ENCODE peak calls at places on chromosomes 2 and 18, in seven cellular contexts. S, W, K, R, E, Q and N are unnamed samples.

GRCh38 chr2:46006634-46007033 is 290.6 kb upstream of the EPAS1 start:
- DNase-seq in Q (no peak), K (no peak), R (no peak), W (no peak), S (no peak), E (no peak), N (no peak)

GRCh38 chr2:168992026-168992425 is 39.1 kb downstream of the ABCB11 start:
- DNase-seq in Q (no peak), W (peak), K (no peak), S (no peak), E (peak), R (peak), N (no peak)

GRCh38 chr2:161250864-161251436 is 57.3 kb upstream of the PSMD14 start:
- DNase-seq in E (peak), S (peak), W (peak), Q (no peak), K (no peak), R (peak), N (peak)

GRCh38 chr18:69367104-69367503 is 33.6 kb upstream of the DOK6 start:
- DNase-seq in R (no peak), S (no peak), K (no peak), Q (no peak), W (no peak), E (no peak), N (no peak)

GRCh38 chr2:205370726-205371125 is 311.6 kb upstream of the NRP2 start:
- DNase-seq in Q (no peak), W (no peak), K (no peak), S (no peak), E (no peak), R (no peak), N (no peak)

GRCh38 chr2:122019729-122020128 is 264.3 kb downstream of the TSN start:
- DNase-seq in W (no peak), E (no peak), K (no peak), S (no peak), Q (no peak), R (no peak), N (no peak)

GRCh38 chr2:238846503-238847431 is 1.1 kb upstream of the TWIST2 start:
- DNase-seq in E (no peak), Q (no peak), S (peak), K (no peak), W (no peak), R (peak), N (peak)

GRCh38 chr2:17270894-17271293 is 247.3 kb downstream of the RAD51AP2 start:
- DNase-seq in S (no peak), Q (no peak), W (no peak), R (no peak), E (peak), K (no peak), N (no peak)

GRCh38 chr2:105581568-105581944 is 163.2 kb upstream of the NCK2 start:
- DNase-seq in E (no peak), W (no peak), S (no peak), K (no peak), R (no peak), Q (no peak), N (no peak)

GRCh38 chr2:105582952-105583660 is 161.6 kb upstream of the NCK2 start:
- DNase-seq in K (no peak), S (no peak), R (no peak), Q (no peak), E (no peak), W (no peak), N (no peak)

GRCh38 chr2:105580870-105581567 is 163.7 kb upstream of the NCK2 start:
- DNase-seq in K (no peak), S (no peak), E (no peak), Q (no peak), W (no peak), R (no peak), N (no peak)

GRCh38 chr2:105584437-105585010 is 160.2 kb upstream of the NCK2 start:
- DNase-seq in S (no peak), R (no peak), Q (no peak), E (no peak), W (no peak), K (no peak), N (peak)
- H3K4ac ChIP-seq in S (no peak), R (no peak), Q (no peak), E (no peak), W (no peak), K (no peak), N (no peak)

GRCh38 chr2:149387411-149387810 is 57.0 kb downstream of the LYPD6 start:
- DNase-seq in S (no peak), R (no peak), W (no peak), Q (no peak), K (no peak), E (no peak), N (peak)

GRCh38 chr2:149380205-149380604 is 49.8 kb downstream of the LYPD6 start:
- DNase-seq in S (no peak), R (no peak), W (no peak), Q (no peak), K (no peak), E (no peak), N (no peak)

GRCh38 chr2:149388120-149388816 is 57.9 kb downstream of the LYPD6 start:
- DNase-seq in E (no peak), Q (no peak), W (no peak), K (peak), R (no peak), S (peak), N (peak)

DNA sequence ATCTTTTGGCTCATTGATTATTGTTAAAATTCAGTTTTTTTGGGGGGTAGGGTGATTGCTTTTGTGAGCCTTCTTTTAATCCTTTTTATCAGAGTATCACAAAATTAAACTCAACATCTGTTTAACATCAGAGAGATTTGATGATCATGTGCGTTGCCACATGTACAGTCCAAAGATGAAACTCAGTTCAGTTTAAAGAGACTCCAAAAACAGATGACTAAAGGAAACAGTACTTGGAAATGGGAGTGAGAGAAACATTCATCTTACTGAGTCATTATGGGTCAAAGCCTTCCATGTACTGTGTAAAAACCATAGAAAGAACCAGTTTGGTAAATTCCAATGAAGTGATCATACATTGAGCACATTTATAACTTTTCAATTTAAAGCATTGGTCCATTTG is 53.0 kb downstream of the LYPD6 start:
- DNase-seq in S (no peak), E (no peak), Q (no peak), W (peak), K (no peak), R (peak), N (no peak)
- H2AK5ac ChIP-seq in S (no peak), E (no peak), Q (no peak), W (no peak), K (no peak), R (no peak), N (no peak)

GRCh38 chr2:9205481-9205880 is 1.1 kb upstream of the ASAP2 start:
- DNase-seq in Q (no peak), E (no peak), R (no peak), K (no peak), W (no peak), S (no peak), N (no peak)

GRCh38 chr2:9206991-9207640 is 504 bp downstream of the ASAP2 start:
- DNase-seq in R (peak), S (no peak), Q (peak), E (peak), W (no peak), K (no peak), N (peak)

GRCh38 chr2:9207641-9208301 is 1.2 kb downstream of the ASAP2 start:
- DNase-seq in S (peak), E (peak), W (no peak), R (peak), Q (no peak), K (no peak), N (peak)

GRCh38 chr2:9204939-9205338 is 1.7 kb upstream of the ASAP2 start:
- DNase-seq in R (no peak), W (no peak), S (no peak), Q (no peak), K (no peak), E (no peak), N (no peak)

GRCh38 chr2:9205963-9206948 is at the start of gene ASAP2:
- DNase-seq in Q (peak), K (no peak), R (peak), S (peak), W (peak), E (peak), N (peak)
- H3K4ac ChIP-seq in Q (peak), K (peak), R (peak), S (no peak), W (peak), E (peak), N (peak)

GRCh38 chr2:155162494-155162893 is 464.0 kb downstream of the KCNJ3 start:
- DNase-seq in K (no peak), R (no peak), E (no peak), S (no peak), W (no peak), Q (no peak), N (no peak)

GRCh38 chr2:155157065-155157464 is 458.6 kb downstream of the KCNJ3 start:
- DNase-seq in W (no peak), R (no peak), E (peak), Q (no peak), K (no peak), S (no peak), N (no peak)

GRCh38 chr2:155161314-155161713 is 462.8 kb downstream of the KCNJ3 start:
- DNase-seq in R (no peak), K (no peak), W (no peak), Q (no peak), E (no peak), S (no peak), N (no peak)
- H2AK5ac ChIP-seq in R (no peak), K (no peak), W (no peak), Q (no peak), E (no peak), S (no peak), N (no peak)

DNA sequence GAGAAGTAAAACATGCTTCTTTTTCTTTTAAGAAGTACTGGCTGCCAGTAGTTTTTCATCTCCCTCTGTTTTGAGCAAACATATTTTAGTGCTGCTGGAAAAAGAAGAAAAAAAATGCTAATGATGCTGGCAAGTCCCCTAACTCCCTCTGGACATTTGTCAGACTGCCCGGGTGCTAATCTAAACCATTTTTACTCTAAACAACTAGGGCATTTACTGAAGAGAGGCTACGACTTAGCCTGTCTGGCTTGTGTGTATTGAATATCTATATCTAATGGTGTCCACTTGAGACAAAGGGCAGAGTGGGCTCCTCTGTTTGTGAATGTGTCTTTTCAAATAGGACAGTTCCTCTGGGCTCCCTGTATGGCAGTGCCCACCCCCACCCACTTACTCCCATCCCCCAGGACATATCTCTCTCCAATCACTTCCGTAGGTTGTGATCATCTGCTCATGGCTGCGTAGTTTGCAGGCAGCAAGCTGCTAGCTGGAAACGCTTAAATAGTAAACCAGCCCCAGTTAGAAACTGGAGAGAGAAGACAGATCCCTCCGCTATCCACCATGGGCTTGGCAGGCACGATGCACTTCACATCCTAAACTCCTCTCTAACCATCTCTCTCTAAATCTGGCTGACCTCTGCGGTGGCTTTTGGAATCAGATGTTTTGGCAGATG is 58.4 kb downstream of the DOCK10 start:
- DNase-seq in S (no peak), R (no peak), E (no peak), Q (no peak), K (no peak), W (peak), N (no peak)
- H3K4ac ChIP-seq in S (no peak), R (no peak), E (no peak), Q (no peak), K (no peak), W (peak), N (no peak)

GRCh38 chr18:33505798-33506197 is 65.3 kb upstream of the CCDC178 start:
- DNase-seq in Q (no peak), R (no peak), E (no peak), K (no peak), W (no peak), S (no peak), N (no peak)
- H2AK5ac ChIP-seq in Q (no peak), R (no peak), E (no peak), K (no peak), W (no peak), S (no peak), N (no peak)